ENCODE peak calls at places on chromosomes 1 and 21, in eight cellular contexts. One of them, this sample, is unnamed.

GRCh38 chr1:212238552-212238951 is 46.7 kb upstream of the PPP2R5A start:
- DNase-seq in RPMI8226: no peak
- DNase-seq in HCEC 1CT: no peak
- DNase-seq in left cardiac atrium: no peak
- DNase-seq in left kidney: no peak
- DNase-seq in NCI-H2171 treated with DMSO at 0.1 percent for 48 hours: no peak
- DNase-seq in pulmonary artery endothelial cell: no peak
- DNase-seq in NCI-H510A treated with DMSO at 0.1 percent for 48 hours: no peak
- DNase-seq in this sample: no peak

GRCh38 chr1:21302747-21303715 is 12.8 kb upstream of the ECE1 start:
- DNase-seq in left kidney: no peak
- DNase-seq in NCI-H510A treated with DMSO at 0.1 percent for 48 hours: no peak
- DNase-seq in RPMI8226: no peak
- DNase-seq in pulmonary artery endothelial cell: peak
- DNase-seq in left cardiac atrium: no peak
- DNase-seq in HCEC 1CT: peak
- DNase-seq in NCI-H2171 treated with DMSO at 0.1 percent for 48 hours: peak
- DNase-seq in this sample: peak

GRCh38 chr21:33901421-33902288 is 13.9 kb downstream of the ATP5PO start:
- DNase-seq in pulmonary artery endothelial cell: peak
- DNase-seq in HCEC 1CT: peak
- DNase-seq in left cardiac atrium: peak
- DNase-seq in left kidney: peak
- DNase-seq in NCI-H510A treated with DMSO at 0.1 percent for 48 hours: peak
- DNase-seq in NCI-H2171 treated with DMSO at 0.1 percent for 48 hours: peak
- DNase-seq in RPMI8226: peak
- DNase-seq in this sample: peak

GRCh38 chr1:164240081-164240480 is 318.9 kb upstream of the PBX1 start:
- DNase-seq in HCEC 1CT: no peak
- DNase-seq in RPMI8226: peak
- DNase-seq in left kidney: peak
- DNase-seq in left cardiac atrium: no peak
- DNase-seq in pulmonary artery endothelial cell: no peak
- DNase-seq in NCI-H2171 treated with DMSO at 0.1 percent for 48 hours: peak
- DNase-seq in NCI-H510A treated with DMSO at 0.1 percent for 48 hours: no peak
- DNase-seq in this sample: no peak

GRCh38 chr1:156616463-156616862 is 2.8 kb upstream of the HAPLN2 start:
- DNase-seq in RPMI8226: no peak
- DNase-seq in NCI-H2171 treated with DMSO at 0.1 percent for 48 hours: no peak
- DNase-seq in left cardiac atrium: peak
- DNase-seq in left kidney: peak
- DNase-seq in pulmonary artery endothelial cell: no peak
- DNase-seq in HCEC 1CT: no peak
- DNase-seq in NCI-H510A treated with DMSO at 0.1 percent for 48 hours: peak
- DNase-seq in this sample: peak

GRCh38 chr1:173341307-173341706 is 134.2 kb upstream of the TNFSF4 start:
- DNase-seq in HCEC 1CT: peak
- DNase-seq in NCI-H510A treated with DMSO at 0.1 percent for 48 hours: no peak
- DNase-seq in left cardiac atrium: peak
- DNase-seq in left kidney: no peak
- DNase-seq in pulmonary artery endothelial cell: no peak
- DNase-seq in RPMI8226: no peak
- DNase-seq in NCI-H2171 treated with DMSO at 0.1 percent for 48 hours: no peak
- DNase-seq in this sample: peak

GRCh38 chr1:37998913-37999433 is 6.3 kb downstream of the FHL3 start:
- DNase-seq in NCI-H510A treated with DMSO at 0.1 percent for 48 hours: no peak
- DNase-seq in pulmonary artery endothelial cell: no peak
- DNase-seq in HCEC 1CT: no peak
- DNase-seq in NCI-H2171 treated with DMSO at 0.1 percent for 48 hours: no peak
- DNase-seq in RPMI8226: no peak
- DNase-seq in left cardiac atrium: no peak
- DNase-seq in left kidney: no peak
- DNase-seq in this sample: no peak

GRCh38 chr1:200131551-200132125 is 104.1 kb downstream of the NR5A2 start:
- DNase-seq in left kidney: no peak
- DNase-seq in left cardiac atrium: no peak
- DNase-seq in NCI-H510A treated with DMSO at 0.1 percent for 48 hours: no peak
- DNase-seq in RPMI8226: no peak
- DNase-seq in NCI-H2171 treated with DMSO at 0.1 percent for 48 hours: no peak
- DNase-seq in HCEC 1CT: peak
- DNase-seq in pulmonary artery endothelial cell: no peak
- DNase-seq in this sample: peak

GRCh38 chr1:51624851-51625250 is 8.0 kb downstream of the OSBPL9 start:
- DNase-seq in NCI-H2171 treated with DMSO at 0.1 percent for 48 hours: no peak
- DNase-seq in HCEC 1CT: no peak
- DNase-seq in left cardiac atrium: no peak
- DNase-seq in NCI-H510A treated with DMSO at 0.1 percent for 48 hours: peak
- DNase-seq in RPMI8226: no peak
- DNase-seq in left kidney: no peak
- DNase-seq in pulmonary artery endothelial cell: no peak
- DNase-seq in this sample: peak

GRCh38 chr1:196467230-196467629 is 141.0 kb downstream of the KCNT2 start:
- DNase-seq in pulmonary artery endothelial cell: no peak
- DNase-seq in left kidney: no peak
- DNase-seq in NCI-H2171 treated with DMSO at 0.1 percent for 48 hours: no peak
- DNase-seq in RPMI8226: no peak
- DNase-seq in HCEC 1CT: peak
- DNase-seq in left cardiac atrium: no peak
- DNase-seq in NCI-H510A treated with DMSO at 0.1 percent for 48 hours: no peak
- DNase-seq in this sample: peak

GRCh38 chr1:216456682-216457081 is 33.4 kb upstream of the USH2A start:
- DNase-seq in HCEC 1CT: peak
- DNase-seq in left kidney: peak
- DNase-seq in RPMI8226: no peak
- DNase-seq in NCI-H510A treated with DMSO at 0.1 percent for 48 hours: no peak
- DNase-seq in left cardiac atrium: no peak
- DNase-seq in NCI-H2171 treated with DMSO at 0.1 percent for 48 hours: no peak
- DNase-seq in pulmonary artery endothelial cell: no peak
- DNase-seq in this sample: peak

GRCh38 chr1:6279721-6280383 is 19.0 kb upstream of the GPR153 start:
- DNase-seq in RPMI8226: no peak
- DNase-seq in HCEC 1CT: no peak
- DNase-seq in NCI-H510A treated with DMSO at 0.1 percent for 48 hours: no peak
- DNase-seq in NCI-H2171 treated with DMSO at 0.1 percent for 48 hours: no peak
- DNase-seq in left kidney: peak
- DNase-seq in left cardiac atrium: no peak
- DNase-seq in pulmonary artery endothelial cell: no peak
- DNase-seq in this sample: no peak

GRCh38 chr1:26771643-26772321 is 16.0 kb upstream of the PIGV start:
- DNase-seq in NCI-H510A treated with DMSO at 0.1 percent for 48 hours: no peak
- DNase-seq in NCI-H2171 treated with DMSO at 0.1 percent for 48 hours: peak
- DNase-seq in pulmonary artery endothelial cell: no peak
- DNase-seq in RPMI8226: peak
- DNase-seq in left cardiac atrium: peak
- DNase-seq in left kidney: no peak
- DNase-seq in HCEC 1CT: peak
- DNase-seq in this sample: peak

GRCh38 chr1:112544011-112544688 is 35.4 kb downstream of the WNT2B start:
- DNase-seq in RPMI8226: no peak
- DNase-seq in left kidney: no peak
- DNase-seq in HCEC 1CT: peak
- DNase-seq in NCI-H510A treated with DMSO at 0.1 percent for 48 hours: no peak
- DNase-seq in left cardiac atrium: no peak
- DNase-seq in NCI-H2171 treated with DMSO at 0.1 percent for 48 hours: no peak
- DNase-seq in pulmonary artery endothelial cell: peak
- DNase-seq in this sample: peak

GRCh38 chr1:232457607-232458006 is 172.3 kb downstream of the SIPA1L2 start:
- DNase-seq in HCEC 1CT: no peak
- DNase-seq in pulmonary artery endothelial cell: no peak
- DNase-seq in RPMI8226: peak
- DNase-seq in left kidney: no peak
- DNase-seq in NCI-H2171 treated with DMSO at 0.1 percent for 48 hours: no peak
- DNase-seq in NCI-H510A treated with DMSO at 0.1 percent for 48 hours: no peak
- DNase-seq in left cardiac atrium: no peak
- DNase-seq in this sample: no peak

GRCh38 chr1:202682477-202682876 is 27.8 kb downstream of the SYT2 start:
- DNase-seq in pulmonary artery endothelial cell: no peak
- DNase-seq in RPMI8226: no peak
- DNase-seq in NCI-H510A treated with DMSO at 0.1 percent for 48 hours: no peak
- DNase-seq in left cardiac atrium: no peak
- DNase-seq in NCI-H2171 treated with DMSO at 0.1 percent for 48 hours: no peak
- DNase-seq in HCEC 1CT: no peak
- DNase-seq in left kidney: no peak
- DNase-seq in this sample: no peak

GRCh38 chr1:246067432-246068021 is 439.6 kb downstream of the SMYD3 start:
- DNase-seq in pulmonary artery endothelial cell: no peak
- DNase-seq in left kidney: peak
- DNase-seq in NCI-H510A treated with DMSO at 0.1 percent for 48 hours: no peak
- DNase-seq in left cardiac atrium: no peak
- DNase-seq in RPMI8226: no peak
- DNase-seq in NCI-H2171 treated with DMSO at 0.1 percent for 48 hours: no peak
- DNase-seq in HCEC 1CT: no peak
- DNase-seq in this sample: peak

GRCh38 chr1:200306954-200307754 is 102.7 kb downstream of the ZNF281 start:
- DNase-seq in left cardiac atrium: no peak
- DNase-seq in RPMI8226: peak
- DNase-seq in NCI-H2171 treated with DMSO at 0.1 percent for 48 hours: peak
- DNase-seq in left kidney: peak
- DNase-seq in HCEC 1CT: peak
- DNase-seq in NCI-H510A treated with DMSO at 0.1 percent for 48 hours: peak
- DNase-seq in pulmonary artery endothelial cell: no peak
- DNase-seq in this sample: peak

GRCh38 chr1:88001460-88001859 is 672.8 kb downstream of the LMO4 start:
- DNase-seq in NCI-H510A treated with DMSO at 0.1 percent for 48 hours: no peak
- DNase-seq in left kidney: no peak
- DNase-seq in left cardiac atrium: no peak
- DNase-seq in HCEC 1CT: peak
- DNase-seq in pulmonary artery endothelial cell: no peak
- DNase-seq in NCI-H2171 treated with DMSO at 0.1 percent for 48 hours: no peak
- DNase-seq in RPMI8226: no peak
- DNase-seq in this sample: peak

GRCh38 chr1:168266644-168267186 is 14.0 kb upstream of the TBX19 start:
- DNase-seq in left kidney: no peak
- DNase-seq in RPMI8226: peak
- DNase-seq in pulmonary artery endothelial cell: no peak
- DNase-seq in left cardiac atrium: no peak
- DNase-seq in NCI-H510A treated with DMSO at 0.1 percent for 48 hours: no peak
- DNase-seq in HCEC 1CT: no peak
- DNase-seq in NCI-H2171 treated with DMSO at 0.1 percent for 48 hours: no peak
- DNase-seq in this sample: no peak

GRCh38 chr1:79005945-79006344 is 585 bp downstream of the ADGRL4 start:
- DNase-seq in NCI-H2171 treated with DMSO at 0.1 percent for 48 hours: no peak
- DNase-seq in HCEC 1CT: no peak
- DNase-seq in NCI-H510A treated with DMSO at 0.1 percent for 48 hours: no peak
- DNase-seq in RPMI8226: no peak
- DNase-seq in left cardiac atrium: no peak
- DNase-seq in pulmonary artery endothelial cell: no peak
- DNase-seq in left kidney: peak
- DNase-seq in this sample: peak

GRCh38 chr1:2971609-2972008 is 49.7 kb upstream of the ACTRT2 start:
- DNase-seq in HCEC 1CT: no peak
- DNase-seq in RPMI8226: no peak
- DNase-seq in left kidney: no peak
- DNase-seq in pulmonary artery endothelial cell: no peak
- DNase-seq in NCI-H510A treated with DMSO at 0.1 percent for 48 hours: no peak
- DNase-seq in NCI-H2171 treated with DMSO at 0.1 percent for 48 hours: no peak
- DNase-seq in left cardiac atrium: no peak
- DNase-seq in this sample: no peak

GRCh38 chr21:42633858-42634257 is 19.6 kb upstream of the PDE9A start:
- DNase-seq in NCI-H510A treated with DMSO at 0.1 percent for 48 hours: no peak
- DNase-seq in NCI-H2171 treated with DMSO at 0.1 percent for 48 hours: no peak
- DNase-seq in left kidney: no peak
- DNase-seq in pulmonary artery endothelial cell: no peak
- DNase-seq in left cardiac atrium: no peak
- DNase-seq in HCEC 1CT: no peak
- DNase-seq in RPMI8226: no peak
- DNase-seq in this sample: no peak

GRCh38 chr1:68111804-68112436 is 61.5 kb upstream of the DIRAS3 start:
- DNase-seq in NCI-H2171 treated with DMSO at 0.1 percent for 48 hours: peak
- DNase-seq in left cardiac atrium: peak
- DNase-seq in HCEC 1CT: peak
- DNase-seq in left kidney: peak
- DNase-seq in pulmonary artery endothelial cell: peak
- DNase-seq in RPMI8226: peak
- DNase-seq in NCI-H510A treated with DMSO at 0.1 percent for 48 hours: peak
- DNase-seq in this sample: peak

GRCh38 chr1:171245458-171246064 is 2.7 kb upstream of the FMO1 start:
- DNase-seq in RPMI8226: peak
- DNase-seq in NCI-H510A treated with DMSO at 0.1 percent for 48 hours: peak
- DNase-seq in pulmonary artery endothelial cell: peak
- DNase-seq in NCI-H2171 treated with DMSO at 0.1 percent for 48 hours: peak
- DNase-seq in HCEC 1CT: peak
- DNase-seq in left cardiac atrium: no peak
- DNase-seq in left kidney: peak
- DNase-seq in this sample: peak